ENCODE peak calls at places on chromosomes 6 and 20, in nine cellular contexts. One of them, this sample, is unnamed.

GRCh38 chr6:141354191-141354950 is 778.4 kb upstream of the GJE1 start:
- DNase-seq in AG08396: no peak
- DNase-seq in stimulated activated CD4-positive, alpha-beta T cell treated with anti-CD3 and anti-CD28 coated beads, TNF-alpha, amount 100 ng/mL, for 24 hours: no peak
- DNase-seq in Calu3: no peak
- DNase-seq in psoas muscle: no peak
- DNase-seq in HCT116: peak; percentile 3
- DNase-seq in smooth muscle cell of the brain vasculature: no peak
- DNase-seq in NCI-H2081 treated with DMSO at 0.1 percent for 48 hours: no peak
- DNase-seq in activated CD4-positive, alpha-beta T cell treated with anti-CD3 and anti-CD28 coated beads for 48 hours: no peak
- DNase-seq in this sample: no peak

GRCh38 chr6:97630592-97630991 is 347.6 kb upstream of the MMS22L start:
- DNase-seq in NCI-H2081 treated with DMSO at 0.1 percent for 48 hours: no peak
- DNase-seq in activated CD4-positive, alpha-beta T cell treated with anti-CD3 and anti-CD28 coated beads for 48 hours: no peak
- DNase-seq in HCT116: no peak
- DNase-seq in smooth muscle cell of the brain vasculature: no peak
- DNase-seq in stimulated activated CD4-positive, alpha-beta T cell treated with anti-CD3 and anti-CD28 coated beads, TNF-alpha, amount 100 ng/mL, for 24 hours: no peak
- DNase-seq in AG08396: no peak
- DNase-seq in psoas muscle: no peak
- DNase-seq in Calu3: no peak
- DNase-seq in this sample: no peak

GRCh38 chr20:34985439-34986310 is 30.0 kb downstream of the MYH7B start:
- DNase-seq in activated CD4-positive, alpha-beta T cell treated with anti-CD3 and anti-CD28 coated beads for 48 hours: no peak
- DNase-seq in smooth muscle cell of the brain vasculature: no peak
- DNase-seq in HCT116: no peak
- DNase-seq in NCI-H2081 treated with DMSO at 0.1 percent for 48 hours: no peak
- DNase-seq in psoas muscle: peak; percentile 16
- DNase-seq in Calu3: no peak
- DNase-seq in AG08396: no peak
- DNase-seq in stimulated activated CD4-positive, alpha-beta T cell treated with anti-CD3 and anti-CD28 coated beads, TNF-alpha, amount 100 ng/mL, for 24 hours: no peak
- DNase-seq in this sample: peak; percentile 16

GRCh38 chr6:148457137-148457842 is 114.7 kb downstream of the SASH1 start:
- DNase-seq in psoas muscle: no peak
- DNase-seq in Calu3: no peak
- DNase-seq in smooth muscle cell of the brain vasculature: no peak
- DNase-seq in AG08396: no peak
- DNase-seq in stimulated activated CD4-positive, alpha-beta T cell treated with anti-CD3 and anti-CD28 coated beads, TNF-alpha, amount 100 ng/mL, for 24 hours: no peak
- DNase-seq in activated CD4-positive, alpha-beta T cell treated with anti-CD3 and anti-CD28 coated beads for 48 hours: no peak
- DNase-seq in NCI-H2081 treated with DMSO at 0.1 percent for 48 hours: no peak
- DNase-seq in HCT116: no peak
- DNase-seq in this sample: no peak

GRCh38 chr6:140960566-140960965 is 1172.2 kb upstream of the GJE1 start:
- DNase-seq in smooth muscle cell of the brain vasculature: no peak
- DNase-seq in NCI-H2081 treated with DMSO at 0.1 percent for 48 hours: no peak
- DNase-seq in Calu3: no peak
- DNase-seq in AG08396: no peak
- DNase-seq in HCT116: no peak
- DNase-seq in psoas muscle: no peak
- DNase-seq in stimulated activated CD4-positive, alpha-beta T cell treated with anti-CD3 and anti-CD28 coated beads, TNF-alpha, amount 100 ng/mL, for 24 hours: no peak
- DNase-seq in activated CD4-positive, alpha-beta T cell treated with anti-CD3 and anti-CD28 coated beads for 48 hours: no peak
- DNase-seq in this sample: no peak

GRCh38 chr6:169592558-169592957 is 109.3 kb downstream of the WDR27 start:
- DNase-seq in activated CD4-positive, alpha-beta T cell treated with anti-CD3 and anti-CD28 coated beads for 48 hours: no peak
- DNase-seq in AG08396: peak; percentile 27
- DNase-seq in Calu3: no peak
- DNase-seq in stimulated activated CD4-positive, alpha-beta T cell treated with anti-CD3 and anti-CD28 coated beads, TNF-alpha, amount 100 ng/mL, for 24 hours: no peak
- DNase-seq in psoas muscle: no peak
- DNase-seq in HCT116: no peak
- DNase-seq in smooth muscle cell of the brain vasculature: no peak
- DNase-seq in NCI-H2081 treated with DMSO at 0.1 percent for 48 hours: no peak
- DNase-seq in this sample: no peak

GRCh38 chr6:143575440-143575839 is 63.9 kb upstream of the FUCA2 start:
- DNase-seq in HCT116: peak; percentile 73
- DNase-seq in stimulated activated CD4-positive, alpha-beta T cell treated with anti-CD3 and anti-CD28 coated beads, TNF-alpha, amount 100 ng/mL, for 24 hours: peak; percentile 16
- DNase-seq in smooth muscle cell of the brain vasculature: peak; percentile 84
- DNase-seq in activated CD4-positive, alpha-beta T cell treated with anti-CD3 and anti-CD28 coated beads for 48 hours: peak; percentile 51
- DNase-seq in psoas muscle: no peak
- DNase-seq in NCI-H2081 treated with DMSO at 0.1 percent for 48 hours: peak; percentile 27
- DNase-seq in AG08396: peak; percentile 72
- DNase-seq in Calu3: peak; percentile 51
- DNase-seq in this sample: no peak

GRCh38 chr20:58891076-58891685 is 38.7 kb downstream of the GNAS start:
- DNase-seq in smooth muscle cell of the brain vasculature: no peak
- DNase-seq in stimulated activated CD4-positive, alpha-beta T cell treated with anti-CD3 and anti-CD28 coated beads, TNF-alpha, amount 100 ng/mL, for 24 hours: peak; percentile 59
- DNase-seq in psoas muscle: peak; percentile 85
- DNase-seq in HCT116: no peak
- DNase-seq in NCI-H2081 treated with DMSO at 0.1 percent for 48 hours: no peak
- DNase-seq in activated CD4-positive, alpha-beta T cell treated with anti-CD3 and anti-CD28 coated beads for 48 hours: peak; percentile 74
- DNase-seq in Calu3: peak; percentile 88
- DNase-seq in AG08396: peak; percentile 82
- DNase-seq in this sample: peak; percentile 91

GRCh38 chr20:56343861-56344381 is 14.9 kb upstream of the FAM210B start:
- DNase-seq in stimulated activated CD4-positive, alpha-beta T cell treated with anti-CD3 and anti-CD28 coated beads, TNF-alpha, amount 100 ng/mL, for 24 hours: no peak
- DNase-seq in Calu3: peak; percentile 73
- DNase-seq in smooth muscle cell of the brain vasculature: no peak
- DNase-seq in NCI-H2081 treated with DMSO at 0.1 percent for 48 hours: no peak
- DNase-seq in HCT116: no peak
- DNase-seq in activated CD4-positive, alpha-beta T cell treated with anti-CD3 and anti-CD28 coated beads for 48 hours: peak; percentile 72
- DNase-seq in AG08396: peak; percentile 79
- DNase-seq in psoas muscle: peak; percentile 22
- DNase-seq in this sample: peak; percentile 39

GRCh38 chr6:83514877-83515466 is 2.6 kb downstream of the PRSS35 start:
- DNase-seq in activated CD4-positive, alpha-beta T cell treated with anti-CD3 and anti-CD28 coated beads for 48 hours: peak; percentile 17
- DNase-seq in psoas muscle: no peak
- DNase-seq in AG08396: peak; percentile 38
- DNase-seq in stimulated activated CD4-positive, alpha-beta T cell treated with anti-CD3 and anti-CD28 coated beads, TNF-alpha, amount 100 ng/mL, for 24 hours: no peak
- DNase-seq in Calu3: peak; percentile 56
- DNase-seq in HCT116: peak; percentile 57
- DNase-seq in NCI-H2081 treated with DMSO at 0.1 percent for 48 hours: no peak
- DNase-seq in smooth muscle cell of the brain vasculature: peak; percentile 44
- DNase-seq in this sample: no peak